ENCODE peak calls at places on chromosomes 16 and 17, in seven cellular contexts. O is IMR-90, P is mesendoderm, T is neuronal stem cell, K is trophoblast cell, J is mesenchymal stem cell, C is H1. A is an unnamed sample.

GRCh38 chr16:84121007-84121406 is 4.3 kb upstream of the MBTPS1 start:
- DNase-seq in C (no peak), K (no peak), T (no peak), O (no peak), J (no peak), P (no peak), A (no peak)

GRCh38 chr17:59366773-59367656 is 35.6 kb downstream of the YPEL2 start:
- DNase-seq in K (peak; percentile 39), T (no peak), P (peak; percentile 96), J (peak; percentile 83), C (no peak), O (peak; percentile 69), A (no peak)

GRCh38 chr17:2453325-2453724 is 52.5 kb upstream of the MNT start:
- DNase-seq in O (no peak), T (no peak), J (no peak), K (no peak), P (no peak), C (no peak), A (no peak)

GRCh38 chr16:66484453-66485213 is 57.5 kb downstream of the BEAN1 start:
- DNase-seq in J (no peak), P (no peak), O (no peak), K (no peak), T (no peak), C (no peak), A (peak; percentile 26)

GRCh38 chr16:30144917-30145316 is 21.9 kb upstream of the MAPK3 start:
- DNase-seq in P (no peak), C (no peak), T (no peak), O (no peak), K (no peak), J (no peak), A (no peak)

GRCh38 chr17:8960325-8961144 is 5.0 kb downstream of the PIK3R5 start:
- DNase-seq in C (no peak), K (no peak), P (no peak), T (no peak), O (no peak), J (no peak), A (peak; percentile 50)

GRCh38 chr17:42183741-42184711 is 1.2 kb downstream of the HCRT start:
- DNase-seq in C (no peak), K (peak; percentile 51), T (peak; percentile 80), J (peak; percentile 60), P (peak; percentile 85), O (peak; percentile 63), A (peak; percentile 93)

GRCh38 chr17:36597229-36597628 is 4.2 kb upstream of the MRM1 start:
- DNase-seq in C (no peak), O (no peak), K (no peak), P (no peak), T (no peak), J (no peak), A (no peak)

GRCh38 chr17:40541873-40542561 is 23.3 kb downstream of the CCR7 start:
- DNase-seq in C (no peak), T (no peak), O (no peak), K (no peak), J (no peak), P (no peak), A (no peak)

GRCh38 chr16:71345031-71345430 is 13.5 kb upstream of the CALB2 start:
- DNase-seq in J (no peak), P (peak; percentile 30), C (no peak), T (peak; percentile 44), O (no peak), K (no peak), A (peak; percentile 27)

GRCh38 chr17:72699566-72699965 is 392.9 kb downstream of the SLC39A11 start:
- DNase-seq in T (no peak), P (no peak), C (no peak), K (no peak), J (no peak), O (peak; percentile 39), A (no peak)

GRCh38 chr17:52237151-52237550 is 78.6 kb upstream of the CA10 start:
- DNase-seq in J (no peak), C (no peak), P (no peak), K (no peak), T (no peak), O (no peak), A (no peak)

GRCh38 chr16:77290451-77291110 is 91.4 kb downstream of the SYCE1L start:
- DNase-seq in P (no peak), O (peak; percentile 59), K (peak; percentile 11), J (peak; percentile 87), C (no peak), T (no peak), A (no peak)

GRCh38 chr17:59377410-59377809 is 46.0 kb downstream of the YPEL2 start:
- DNase-seq in K (no peak), T (no peak), C (no peak), J (no peak), O (peak; percentile 49), P (no peak), A (no peak)

GRCh38 chr17:2595736-2596135 is 2.3 kb downstream of the PAFAH1B1 start:
- DNase-seq in K (no peak), O (no peak), J (no peak), T (no peak), P (no peak), C (no peak), A (no peak)

GRCh38 chr17:77227461-77228223 is 86.9 kb downstream of the SEC14L1 start:
- DNase-seq in K (no peak), J (no peak), P (no peak), O (no peak), T (no peak), C (no peak), A (no peak)

GRCh38 chr16:57838161-57838560 is 35.9 kb upstream of the KIFC3 start:
- DNase-seq in O (no peak), K (peak; percentile 78), J (no peak), T (no peak), P (no peak), C (no peak), A (no peak)

GRCh38 chr17:82876602-82877391 is 37.0 kb upstream of the ZNF750 start:
- DNase-seq in C (no peak), P (peak; percentile 57), K (peak; percentile 82), J (peak; percentile 84), T (no peak), O (peak; percentile 78), A (peak; percentile 69)

GRCh38 chr17:71975331-71975801 is 145.5 kb upstream of the SOX9 start:
- DNase-seq in C (no peak), T (no peak), O (peak; percentile 42), J (no peak), P (peak; percentile 15), K (no peak), A (peak; percentile 49)

GRCh38 chr17:21014498-21014897 is 28.3 kb downstream of the USP22 start:
- DNase-seq in T (no peak), C (no peak), J (no peak), K (no peak), O (no peak), P (no peak), A (no peak)

GRCh38 chr17:3961564-3962047 is 2.6 kb downstream of the ATP2A3 start:
- DNase-seq in C (no peak), P (no peak), O (no peak), J (no peak), K (no peak), T (no peak), A (no peak)

GRCh38 chr17:82552580-82552979 is 33.0 kb downstream of the FOXK2 start:
- DNase-seq in J (no peak), P (no peak), O (no peak), T (no peak), K (no peak), C (no peak), A (no peak)

GRCh38 chr17:66123163-66123562 is 68.8 kb downstream of the CEP112 start:
- DNase-seq in T (no peak), P (peak; percentile 81), C (no peak), O (peak; percentile 38), J (peak; percentile 7), K (no peak), A (peak; percentile 39)

GRCh38 chr16:49484454-49484853 is 110.8 kb downstream of the C16orf78 start:
- DNase-seq in T (peak; percentile 42), P (peak; percentile 73), J (peak; percentile 2), O (no peak), K (peak; percentile 22), C (no peak), A (peak; percentile 88)

GRCh38 chr17:69466905-69467630 is 52.6 kb downstream of the MAP2K6 start:
- DNase-seq in P (peak; percentile 99), C (no peak), T (peak; percentile 56), K (no peak), O (peak; percentile 62), J (peak; percentile 82), A (peak; percentile 80)

GRCh38 chr17:66542183-66542966 is 240.0 kb downstream of the PRKCA start:
- DNase-seq in K (no peak), T (no peak), O (peak; percentile 53), J (peak; percentile 78), C (no peak), P (no peak), A (no peak)

GRCh38 chr17:78764871-78765270 is 17.2 kb downstream of the CYTH1 start:
- DNase-seq in O (no peak), P (no peak), K (no peak), C (no peak), J (no peak), T (no peak), A (no peak)
- H3K4me2 ChIP-seq in O (no peak overlapping the region), P (no peak overlapping the region), K (no peak overlapping the region), C (no peak overlapping the region), J (no peak overlapping the region), T (no peak overlapping the region), A (no peak overlapping the region)

DNA sequence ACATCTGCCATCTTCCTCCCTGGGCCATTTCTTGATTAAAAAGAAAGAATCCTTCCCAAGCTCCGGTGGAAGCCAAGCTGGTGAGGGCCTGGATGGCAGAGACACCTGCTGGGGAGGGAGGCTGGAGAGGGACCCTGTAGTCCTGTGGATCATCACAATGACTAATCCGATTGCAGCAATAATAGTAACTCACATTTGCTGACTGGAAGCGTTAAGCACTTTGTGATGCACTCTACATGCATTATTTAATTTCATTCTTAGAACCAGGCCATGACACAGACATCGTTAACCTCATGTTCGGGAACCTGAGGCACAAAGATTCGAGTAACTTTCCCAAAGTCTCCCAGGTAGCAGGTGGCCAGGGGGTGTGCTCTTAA is 13.8 kb upstream of the TBX2 start:
- DNase-seq in P (no peak), C (no peak), O (peak; percentile 46), J (no peak), K (no peak), T (no peak), A (no peak)
- H2AK5ac ChIP-seq in P (no peak overlapping the region), C (no peak overlapping the region), O (no peak overlapping the region), J (no peak overlapping the region), K (no peak overlapping the region), T (no peak overlapping the region), A (no peak overlapping the region)

GRCh38 chr16:27154573-27155521 is 48.5 kb upstream of the KDM8 start:
- DNase-seq in J (peak; percentile 43), C (peak; percentile 41), P (peak; percentile 72), O (peak; percentile 21), K (peak; percentile 13), T (peak; percentile 65), A (peak; percentile 79)
- H3K4me2 ChIP-seq in J (peak overlapping the region; percentile 3), C (peak overlapping the region; percentile 42), P (peak overlapping the region; percentile 7), O (peak overlapping the region; percentile 67), K (peak overlapping the region; percentile 33), T (peak overlapping the region; percentile 15), A (peak overlapping the region; percentile 9)

DNA sequence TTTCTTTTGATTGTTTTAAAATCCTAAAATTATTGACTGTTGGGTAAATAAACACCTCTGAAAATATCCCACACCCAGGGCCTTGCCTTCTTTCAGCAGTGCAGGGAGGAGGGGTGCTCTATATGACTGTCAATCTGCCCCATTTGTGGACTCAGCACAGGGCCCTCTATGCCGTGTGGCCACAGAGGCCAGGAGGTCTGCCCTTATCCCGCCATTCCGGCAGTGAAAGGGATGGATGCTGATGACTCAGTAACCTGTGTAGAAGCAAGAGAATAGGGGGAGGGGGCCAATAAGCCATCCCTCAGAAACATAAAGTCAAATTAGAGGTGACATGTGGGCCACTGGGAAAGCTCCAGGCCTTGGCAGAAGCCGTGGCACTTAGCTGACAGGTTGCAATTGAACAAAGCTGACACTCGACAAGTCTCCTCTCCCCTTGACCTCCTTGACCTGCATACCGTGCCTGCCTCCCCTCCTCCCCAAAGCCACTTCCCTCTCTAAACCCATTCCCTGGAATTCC is 281.4 kb upstream of the DYNLRB2 start:
- DNase-seq in T (peak; percentile 18), P (no peak), O (no peak), C (no peak), K (no peak), J (no peak), A (no peak)
- H2AK5ac ChIP-seq in T (no peak overlapping the region), P (no peak overlapping the region), O (no peak overlapping the region), C (no peak overlapping the region), K (no peak overlapping the region), J (no peak overlapping the region), A (no peak overlapping the region)